ENCODE peak calls at places on chromosomes 11 and 22, in four cellular contexts. H is brain microvascular endothelial cell, F is esophagus squamous epithelium, R is RWPE2. E is an unnamed sample.

GRCh38 chr11:118975771-118976709 is 4.5 kb downstream of the FOXR1 start:
- DNase-seq in H (no peak), F (no peak), R (no peak), E (peak)

GRCh38 chr11:118144301-118144701 is 8.3 kb downstream of the SCN4B start:
- DNase-seq in H (no peak), F (no peak), R (no peak), E (no peak)

GRCh38 chr22:26743149-26743548 is 85.8 kb downstream of the MIAT start:
- DNase-seq in H (no peak), F (no peak), R (no peak), E (no peak)

GRCh38 chr11:117759305-117759704 is 37.7 kb downstream of the DSCAML1 start:
- DNase-seq in H (no peak), F (no peak), R (no peak), E (no peak)

GRCh38 chr22:24189249-24190158 is 8.2 kb downstream of the SUSD2 start:
- DNase-seq in H (peak), F (no peak), R (peak), E (no peak)

GRCh38 chr22:46078241-46079092 is 71.9 kb upstream of the PPARA start:
- DNase-seq in H (no peak), F (no peak), R (peak), E (no peak)

GRCh38 chr11:84384637-84385227 is 1098.6 kb upstream of the CCDC90B start:
- DNase-seq in H (peak), F (no peak), R (no peak), E (no peak)

GRCh38 chr11:3942160-3942955 is 86.9 kb downstream of the STIM1 start:
- DNase-seq in H (no peak), F (no peak), R (no peak), E (no peak)

GRCh38 chr11:47788181-47788580 is 21.0 kb upstream of the FNBP4 start:
- DNase-seq in H (no peak), F (no peak), R (no peak), E (no peak)

GRCh38 chr11:65210748-65211147 is 29.0 kb downstream of the CAPN1 start:
- DNase-seq in H (no peak), F (no peak), R (no peak), E (no peak)

GRCh38 chr22:22408731-22409696 is 99.5 kb downstream of the ZNF280B start:
- DNase-seq in H (peak), F (no peak), R (no peak), E (no peak)

GRCh38 chr11:61007971-61008896 is 36.8 kb downstream of the CD6 start:
- DNase-seq in H (no peak), F (no peak), R (no peak), E (no peak)

GRCh38 chr11:1131033-1131911 is 26.5 kb upstream of the MUC5AC start:
- DNase-seq in H (no peak), F (no peak), R (peak), E (no peak)

GRCh38 chr11:62753736-62754603 is at the start of gene ZBTB3:
- DNase-seq in H (peak), F (peak), R (peak), E (peak)

DNA sequence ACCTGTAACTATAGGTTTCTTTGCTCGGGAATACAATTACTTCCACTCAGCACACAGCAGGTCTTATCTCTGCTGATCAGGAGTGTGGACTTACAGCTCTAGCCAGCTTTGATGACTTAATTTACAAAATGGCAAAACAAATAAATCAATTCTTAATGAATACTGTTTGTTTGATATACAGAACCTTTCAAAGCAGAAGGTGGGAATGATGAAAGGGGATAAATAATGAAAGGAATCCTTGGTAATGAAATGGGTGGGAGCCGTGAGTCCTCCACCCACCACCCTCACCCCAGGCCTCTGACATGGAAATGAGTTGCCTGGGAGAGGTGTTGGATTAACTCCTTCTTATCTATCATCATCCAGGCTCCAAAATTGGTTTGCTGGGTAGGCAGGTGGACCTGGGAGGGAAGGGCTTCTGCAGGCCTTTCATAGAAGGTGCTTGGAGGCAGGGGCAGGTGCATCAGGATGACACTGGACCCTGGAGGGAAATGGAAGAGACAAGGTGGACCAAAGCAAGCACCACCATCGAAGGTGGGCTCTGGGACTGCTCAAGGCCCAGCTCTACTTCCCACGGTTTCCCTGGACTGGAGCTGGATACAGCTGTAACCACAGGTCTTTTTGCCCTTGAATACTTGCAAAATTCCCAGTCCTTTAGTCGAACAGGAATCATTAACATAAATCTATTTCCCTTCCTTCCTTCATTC is 23.0 kb downstream of the POU2AF1 start:
- DNase-seq in H (no peak), F (no peak), R (no peak), E (no peak)
- H3K4me3 ChIP-seq in H (no peak), F (no peak), R (no peak), E (no peak)

GRCh38 chr22:49046546-49047305 is 780.9 kb downstream of the BRD1 start:
- DNase-seq in H (peak), F (no peak), R (no peak), E (no peak)
- TF ChIP-seq CTCF in H (peak), F (no peak), R (no peak), E (no peak)

DNA sequence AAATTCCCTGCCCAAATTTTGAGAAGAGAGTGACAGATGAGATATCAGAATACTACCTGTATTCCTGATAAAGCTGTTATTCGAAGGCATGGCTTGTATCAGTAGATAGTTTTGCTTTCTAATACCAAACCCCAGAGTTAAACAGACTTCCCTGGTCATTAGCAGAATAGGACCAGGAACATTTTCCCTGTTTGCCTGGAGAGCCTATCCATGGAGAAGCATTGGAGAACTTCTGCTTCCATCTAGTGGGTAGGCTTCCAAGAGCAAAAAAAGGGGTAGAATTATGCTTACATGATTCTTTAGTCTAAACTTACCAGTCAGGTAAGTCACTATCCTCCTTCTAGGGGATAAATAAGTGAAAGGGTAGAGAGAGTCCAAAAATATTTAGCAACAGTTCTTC is 14.2 kb downstream of the PDE3B start:
- DNase-seq in H (no peak), F (no peak), R (no peak), E (no peak)
- H3K4me3 ChIP-seq in H (no peak), F (no peak), R (no peak), E (no peak)

DNA sequence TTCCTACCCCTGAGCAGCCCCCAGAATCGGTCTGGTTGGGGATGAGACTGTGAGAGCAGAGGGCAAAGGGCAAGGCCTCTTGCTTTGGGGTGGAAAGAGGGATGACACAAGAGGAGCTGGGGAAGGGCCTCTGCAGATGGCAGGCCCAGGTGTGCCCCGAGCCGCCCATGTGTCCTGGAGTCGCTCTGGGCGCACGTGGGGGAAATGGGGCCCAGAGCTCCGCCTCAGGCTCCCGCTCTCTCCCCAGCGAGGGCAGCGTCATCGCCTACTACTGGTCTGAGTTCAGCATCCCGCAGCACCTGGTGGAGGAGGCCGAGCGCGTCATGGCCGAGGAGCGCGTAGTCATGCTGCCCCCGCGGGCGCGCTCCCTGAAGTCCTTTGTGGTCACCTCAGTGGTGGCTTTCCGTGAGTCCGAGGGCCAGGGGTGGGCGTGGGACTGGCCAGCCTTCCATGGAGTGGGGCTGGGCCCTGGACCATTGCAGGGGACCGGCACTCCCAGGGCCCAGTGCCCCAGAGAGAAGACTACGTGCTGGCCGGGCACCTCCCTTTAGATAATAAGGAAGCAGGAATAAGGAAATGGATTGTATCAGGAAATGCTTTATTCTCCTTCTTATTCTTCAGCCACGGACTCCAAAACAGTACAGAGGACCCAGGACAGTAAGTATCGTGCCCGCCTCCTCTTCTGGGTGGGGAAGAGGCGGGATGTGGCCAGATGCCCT is 30.1 kb downstream of the ST14 start:
- DNase-seq in H (no peak), F (no peak), R (no peak), E (no peak)
- TF ChIP-seq CTCF in H (no peak), F (no peak), R (no peak), E (no peak)

GRCh38 chr11:94785509-94785908 is 17.4 kb downstream of the AMOTL1 start:
- DNase-seq in H (no peak), F (no peak), R (no peak), E (no peak)

GRCh38 chr11:94786264-94787126 is 18.3 kb downstream of the AMOTL1 start:
- DNase-seq in H (no peak), F (no peak), R (no peak), E (no peak)

GRCh38 chr11:94788396-94788795 is 20.2 kb downstream of the AMOTL1 start:
- DNase-seq in H (no peak), F (no peak), R (no peak), E (no peak)

GRCh38 chr11:94784884-94785283 is 16.7 kb downstream of the AMOTL1 start:
- DNase-seq in H (no peak), F (no peak), R (no peak), E (no peak)

GRCh38 chr11:94787798-94788197 is 19.6 kb downstream of the AMOTL1 start:
- DNase-seq in H (no peak), F (no peak), R (no peak), E (no peak)
- H3K4me3 ChIP-seq in H (no peak), F (no peak), R (no peak), E (no peak)

E was measured in retinal pigment epithelial cell.